ENCODE peak calls at places on chromosomes 12 and 14, in ten cellular contexts. S, K, P, Y, I, B, W, D, Z and L are unnamed samples.

GRCh38 chr12:26493656-26494055 is 298.3 kb downstream of the SSPN start:
- DNase-seq in S (no peak), K (no peak), P (no peak), Y (no peak), I (no peak), B (no peak), W (no peak), D (no peak), Z (no peak), L (no peak)

GRCh38 chr12:50925342-50925651 is 27.0 kb upstream of the HIGD1C start:
- DNase-seq in S (no peak), K (no peak), P (no peak), Y (no peak), I (no peak), B (no peak), W (peak; percentile 50), D (no peak), Z (no peak), L (peak; percentile 70)

GRCh38 chr12:121805800-121806555 is 2.2 kb downstream of the SETD1B start:
- DNase-seq in S (no peak), K (no peak), P (peak; percentile 48), Y (no peak), I (no peak), B (no peak), W (no peak), D (no peak), Z (no peak), L (no peak)

GRCh38 chr14:24273422-24273998 is 2.1 kb upstream of the RABGGTA start:
- DNase-seq in S (no peak), K (no peak), P (peak; percentile 43), Y (peak; percentile 60), I (no peak), B (no peak), W (no peak), D (no peak), Z (no peak), L (peak; percentile 23)

GRCh38 chr14:87411370-87411769 is 581.6 kb downstream of the GALC start:
- DNase-seq in S (no peak), K (no peak), P (no peak), Y (no peak), I (no peak), B (no peak), W (no peak), D (no peak), Z (no peak), L (no peak)

GRCh38 chr12:32183646-32184045 is 77.0 kb downstream of the BICD1 start:
- DNase-seq in S (no peak), K (no peak), P (peak; percentile 59), Y (peak; percentile 48), I (no peak), B (no peak), W (no peak), D (peak; percentile 15), Z (no peak), L (no peak)

GRCh38 chr12:131755305-131756113 is 44.6 kb downstream of the SFSWAP start:
- DNase-seq in S (no peak), K (no peak), P (peak; percentile 78), Y (peak; percentile 61), I (no peak), B (peak; percentile 5), W (no peak), D (peak; percentile 10), Z (no peak), L (peak; percentile 63)

GRCh38 chr12:131915774-131916173 is 13.3 kb upstream of the PUS1 start:
- DNase-seq in S (no peak), K (no peak), P (no peak), Y (no peak), I (no peak), B (no peak), W (no peak), D (no peak), Z (peak; percentile 28), L (no peak)

GRCh38 chr12:104596128-104596799 is 139.5 kb downstream of the CHST11 start:
- DNase-seq in S (no peak), K (no peak), P (peak; percentile 28), Y (no peak), I (no peak), B (no peak), W (no peak), D (peak; percentile 86), Z (no peak), L (no peak)

GRCh38 chr14:98950356-98950895 is 321.6 kb downstream of the BCL11B start:
- DNase-seq in S (no peak), K (no peak), P (no peak), Y (no peak), I (no peak), B (no peak), W (no peak), D (no peak), Z (no peak), L (no peak)

GRCh38 chr12:3464561-3464960 is 26.4 kb upstream of the PRMT8 start:
- DNase-seq in S (no peak), K (no peak), P (no peak), Y (no peak), I (no peak), B (no peak), W (no peak), D (no peak), Z (no peak), L (no peak)

GRCh38 chr14:96100171-96101064 is 61.3 kb downstream of the C14orf132 start:
- DNase-seq in S (peak; percentile 64), K (peak; percentile 70), P (peak; percentile 87), Y (peak; percentile 60), I (peak; percentile 77), B (peak; percentile 84), W (peak; percentile 48), D (peak; percentile 83), Z (peak; percentile 45), L (peak; percentile 71)

GRCh38 chr14:24944800-24945199 is 105.1 kb downstream of the STXBP6 start:
- DNase-seq in S (peak; percentile 34), K (no peak), P (no peak), Y (no peak), I (no peak), B (no peak), W (no peak), D (no peak), Z (no peak), L (no peak)

GRCh38 chr12:107318804-107319535 is 225.6 kb upstream of the CRY1 start:
- DNase-seq in S (peak; percentile 19), K (no peak), P (peak; percentile 66), Y (no peak), I (no peak), B (no peak), W (no peak), D (peak; percentile 51), Z (no peak), L (peak; percentile 10)

GRCh38 chr14:64541971-64542838 is 1.7 kb downstream of the HSPA2 start:
- DNase-seq in S (no peak), K (peak; percentile 21), P (no peak), Y (no peak), I (no peak), B (no peak), W (no peak), D (no peak), Z (no peak), L (peak; percentile 37)

DNA sequence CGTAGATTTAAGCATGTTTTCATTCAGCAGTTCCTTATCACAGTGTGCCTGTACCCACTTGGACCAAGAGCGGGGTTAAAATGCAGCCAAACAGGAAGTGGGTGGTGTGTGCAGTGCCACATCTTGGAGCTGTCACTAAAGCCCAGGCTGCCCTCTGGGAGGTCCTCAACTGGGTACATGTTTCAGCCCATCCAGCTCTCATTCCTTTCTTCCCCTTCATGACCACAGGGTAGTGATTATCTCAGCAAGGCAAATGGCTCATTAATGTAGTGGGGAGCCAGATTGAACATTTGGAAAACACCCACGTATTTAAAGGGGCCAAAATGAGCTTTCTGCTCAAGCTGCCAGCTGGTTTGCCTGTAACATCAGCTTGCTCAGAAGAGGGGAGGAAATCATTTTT is 210.8 kb upstream of the BTG1 start:
- DNase-seq in S (no peak), K (no peak), P (no peak), Y (no peak), I (no peak), B (no peak), W (no peak), D (no peak), Z (no peak), L (no peak)
- TF ChIP-seq POLR2A in S (no peak), K (no peak), P (no peak), Y (no peak), I (no peak), B (no peak), W (no peak), D (no peak), Z (no peak), L (no peak)

DNA sequence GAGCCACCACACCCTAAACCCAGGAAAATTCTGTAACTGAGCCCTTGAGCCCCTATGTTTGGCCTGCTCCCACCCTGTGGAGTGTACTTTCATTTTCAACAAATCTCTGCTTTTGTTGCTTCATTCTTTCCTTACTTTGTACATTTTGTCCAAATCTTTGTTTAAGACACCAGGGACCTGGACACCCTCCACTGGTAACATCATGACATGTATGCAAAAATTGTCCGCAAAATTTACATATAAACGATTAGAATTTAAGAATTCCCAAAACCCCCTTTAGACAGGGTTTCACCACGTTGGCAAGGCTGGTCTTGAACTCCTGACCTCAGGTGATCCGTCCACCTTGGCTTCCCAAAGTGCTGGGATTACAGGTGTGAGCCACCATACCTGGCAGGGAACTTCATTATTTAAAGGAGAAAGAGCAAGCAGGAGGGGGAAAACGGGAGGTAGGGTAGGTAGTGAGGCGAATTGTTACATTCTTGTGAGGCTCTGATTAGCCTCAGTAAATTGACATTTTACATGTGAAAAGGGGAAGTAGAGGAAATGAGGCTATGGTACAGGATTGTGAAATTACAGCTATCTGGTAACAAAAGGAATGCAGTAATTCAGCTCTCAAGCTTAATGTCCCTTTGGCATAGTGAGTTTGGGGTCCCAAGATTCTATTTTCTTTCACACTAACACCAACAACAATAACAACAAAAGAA is 27.6 kb downstream of the TUBA1A start:
- DNase-seq in S (no peak), K (no peak), P (no peak), Y (no peak), I (no peak), B (no peak), W (no peak), D (no peak), Z (no peak), L (no peak)
- TF ChIP-seq POLR2A in S (no peak), K (no peak), P (no peak), Y (no peak), I (no peak), B (no peak), W (no peak), D (no peak), Z (peak; percentile 83), L (no peak)

GRCh38 chr14:53399057-53399456 is 245.9 kb upstream of the DDHD1 start:
- DNase-seq in S (no peak), K (no peak), P (peak; percentile 24), Y (no peak), I (no peak), B (no peak), W (no peak), D (peak; percentile 76), Z (no peak), L (no peak)
- TF ChIP-seq POLR2A in S (no peak), K (no peak), P (no peak), Y (no peak), I (no peak), B (no peak), W (no peak), D (no peak), Z (no peak), L (no peak)

DNA sequence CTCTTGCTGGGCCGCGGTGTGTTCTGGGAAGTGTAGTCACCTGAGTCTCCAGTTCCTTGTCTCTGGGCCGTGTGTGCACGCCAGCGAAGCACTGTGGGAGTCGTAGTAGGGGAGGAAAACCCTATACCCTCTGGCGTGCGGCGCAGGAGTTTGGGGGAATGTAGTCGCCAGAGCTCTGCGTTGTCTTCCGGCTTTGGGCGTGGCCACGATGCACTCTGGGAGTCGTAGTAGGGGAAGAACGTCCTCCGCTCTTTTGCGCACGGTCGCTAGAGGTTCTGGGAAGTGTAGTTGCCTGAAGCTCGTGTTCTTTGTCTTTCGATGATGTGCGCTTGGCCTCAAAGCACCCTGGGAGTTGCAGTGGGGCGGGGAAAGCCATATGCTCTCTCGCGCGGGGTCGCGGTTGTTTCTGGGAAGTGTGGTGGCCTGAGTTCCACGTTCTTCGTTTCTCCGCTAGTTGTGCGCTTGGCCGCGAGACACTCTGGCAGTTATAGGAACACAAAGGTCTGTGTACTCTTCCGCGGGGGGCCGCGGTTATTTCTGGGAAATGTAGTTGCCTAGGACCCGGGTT is 588 bp upstream of the ZNF140 start:
- DNase-seq in S (peak; percentile 98), K (peak; percentile 96), P (peak; percentile 99), Y (peak; percentile 98), I (peak; percentile 97), B (peak; percentile 97), W (peak; percentile 97), D (peak; percentile 99), Z (peak; percentile 47), L (peak; percentile 99)
- TF ChIP-seq POLR2A in S (peak; percentile 43), K (peak; percentile 52), P (peak; percentile 31), Y (peak; percentile 76), I (no peak), B (no peak), W (no peak), D (no peak), Z (no peak), L (no peak)